ENCODE peak calls at places on chromosome 2, in ten cellular contexts. F, Q, T, R, Y, S, O, U, X and C are unnamed samples.
A peak's percentile ranks its signal among the peaks of the same experiment; 100 is the strongest.

GRCh38 chr2:15682354-15682753 is 90.7 kb downstream of the DDX1 start:
- DNase-seq in F (no peak), Q (no peak), T (no peak), R (no peak), Y (no peak), S (no peak), O (no peak), U (no peak), X (no peak), C (no peak)

GRCh38 chr2:231679131-231679530 is 29.2 kb upstream of the PTMA start:
- DNase-seq in F (no peak), Q (no peak), T (no peak), R (no peak), Y (no peak), S (no peak), O (no peak), U (no peak), X (no peak), C (no peak)

GRCh38 chr2:229511524-229511923 is 202.8 kb downstream of the DNER start:
- DNase-seq in F (no peak), Q (no peak), T (no peak), R (no peak), Y (no peak), S (no peak), O (no peak), U (no peak), X (no peak), C (no peak)

GRCh38 chr2:21915201-21915600 is 791.4 kb downstream of the TDRD15 start:
- DNase-seq in F (no peak), Q (no peak), T (no peak), R (no peak), Y (no peak), S (no peak), O (no peak), U (no peak), X (no peak), C (no peak)

GRCh38 chr2:21763501-21763900 is 639.7 kb downstream of the TDRD15 start:
- DNase-seq in F (no peak), Q (no peak), T (no peak), R (no peak), Y (no peak), S (no peak), O (no peak), U (no peak), X (no peak), C (no peak)

GRCh38 chr2:226508683-226509082 is 290.9 kb downstream of the IRS1 start:
- DNase-seq in F (no peak), Q (no peak), T (no peak), R (no peak), Y (no peak), S (no peak), O (no peak), U (no peak), X (no peak), C (no peak)

GRCh38 chr2:240704651-240705050 is 13.0 kb downstream of the AQP12A start:
- DNase-seq in F (no peak), Q (no peak), T (no peak), R (no peak), Y (no peak), S (no peak), O (peak; percentile 11), U (no peak), X (no peak), C (no peak)

GRCh38 chr2:41947701-41948396 is 100.0 kb upstream of the PKDCC start:
- DNase-seq in F (no peak), Q (peak; percentile 54), T (no peak), R (no peak), Y (no peak), S (no peak), O (peak; percentile 83), U (no peak), X (no peak), C (no peak)

GRCh38 chr2:217940261-217941220 is 62.3 kb downstream of the TNS1 start:
- DNase-seq in F (no peak), Q (no peak), T (no peak), R (no peak), Y (no peak), S (no peak), O (peak; percentile 61), U (no peak), X (no peak), C (no peak)

GRCh38 chr2:217939220-217939619 is 63.6 kb downstream of the TNS1 start:
- DNase-seq in F (no peak), Q (no peak), T (no peak), R (no peak), Y (no peak), S (no peak), O (peak; percentile 19), U (no peak), X (no peak), C (no peak)

GRCh38 chr2:217941339-217941738 is 61.5 kb downstream of the TNS1 start:
- DNase-seq in F (no peak), Q (no peak), T (no peak), R (no peak), Y (no peak), S (no peak), O (peak; percentile 53), U (no peak), X (no peak), C (no peak)

GRCh38 chr2:217938038-217938437 is 64.8 kb downstream of the TNS1 start:
- DNase-seq in F (no peak), Q (no peak), T (no peak), R (no peak), Y (no peak), S (no peak), O (peak; percentile 76), U (no peak), X (no peak), C (no peak)

GRCh38 chr2:217939629-217940245 is 63.1 kb downstream of the TNS1 start:
- DNase-seq in F (no peak), Q (no peak), T (no peak), R (no peak), Y (no peak), S (no peak), O (peak; percentile 71), U (no peak), X (no peak), C (no peak)
- H3K4me3 ChIP-seq in F (no peak overlapping the region), Q (peak overlapping the region; percentile 88), T (peak overlapping the region; percentile 55), R (no peak overlapping the region), Y (peak overlapping the region; percentile 29), S (peak overlapping the region; percentile 38), O (peak overlapping the region; percentile 95), U (no peak overlapping the region), X (no peak overlapping the region), C (peak overlapping the region; percentile 67)

GRCh38 chr2:177051278-177051677 is 161.3 kb upstream of the HNRNPA3 start:
- DNase-seq in F (no peak), Q (no peak), T (no peak), R (no peak), Y (no peak), S (no peak), O (no peak), U (no peak), X (no peak), C (no peak)

GRCh38 chr2:177058747-177059146 is 153.8 kb upstream of the HNRNPA3 start:
- DNase-seq in F (no peak), Q (no peak), T (no peak), R (no peak), Y (no peak), S (no peak), O (no peak), U (no peak), X (peak; percentile 8), C (no peak)

GRCh38 chr2:177059313-177059712 is 153.3 kb upstream of the HNRNPA3 start:
- DNase-seq in F (no peak), Q (no peak), T (no peak), R (no peak), Y (no peak), S (no peak), O (no peak), U (no peak), X (no peak), C (no peak)

GRCh38 chr2:177056540-177056939 is 156.1 kb upstream of the HNRNPA3 start:
- DNase-seq in F (no peak), Q (no peak), T (no peak), R (peak; percentile 16), Y (no peak), S (no peak), O (no peak), U (no peak), X (no peak), C (no peak)
- TF ChIP-seq CTCF in F (no peak), Q (no peak), T (no peak), R (peak; percentile 36), Y (no peak), S (peak; percentile 21), O (no peak), U (peak; percentile 49), X (no peak), C (no peak)

DNA sequence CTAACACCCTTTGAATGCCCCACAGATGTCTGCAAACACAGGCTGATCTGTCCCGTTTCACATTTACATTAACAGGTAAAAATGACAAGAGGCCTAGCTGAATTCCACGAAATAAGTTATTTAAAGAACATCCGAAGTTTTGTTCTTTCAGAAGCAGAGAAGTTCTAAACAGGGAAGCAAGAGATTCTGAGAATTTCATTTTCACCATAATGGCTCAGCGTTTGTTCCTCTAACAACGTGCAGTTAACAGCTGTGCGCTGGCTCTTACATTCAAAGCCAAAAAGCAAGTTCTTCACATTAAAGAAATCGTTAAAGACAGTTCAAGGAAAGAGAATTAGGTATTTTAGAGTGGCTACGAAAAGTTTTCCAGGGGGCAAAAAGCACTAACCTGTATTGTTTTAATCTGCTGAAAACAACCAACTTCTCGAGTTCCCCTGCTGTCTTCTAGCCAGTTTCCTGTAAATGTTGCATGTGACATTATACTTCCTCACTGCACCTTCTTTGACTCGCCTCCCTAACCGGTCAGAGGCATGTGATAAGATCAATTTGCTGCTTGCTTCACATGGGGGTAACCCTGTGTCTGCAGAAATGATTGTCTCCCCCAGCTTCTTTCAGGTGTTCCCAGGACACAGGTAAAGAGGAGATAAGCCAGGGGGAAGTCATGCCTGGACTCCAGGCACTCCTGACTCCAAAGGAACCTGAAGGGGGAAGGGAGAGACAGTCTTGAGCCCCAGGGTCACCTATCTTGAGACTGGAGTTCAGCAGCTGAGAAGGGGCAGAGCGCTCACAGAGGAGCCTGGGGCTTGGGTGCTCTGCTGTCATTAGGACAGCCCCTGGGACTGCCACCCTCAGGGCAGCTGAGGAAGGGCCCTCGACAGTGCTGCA is 36.8 kb upstream of the WIPF1 start:
- DNase-seq in F (no peak), Q (no peak), T (no peak), R (no peak), Y (no peak), S (peak; percentile 26), O (no peak), U (no peak), X (peak; percentile 65), C (peak; percentile 61)
- TF ChIP-seq POLR2A in F (no peak), Q (no peak), T (no peak), R (no peak), Y (no peak), S (peak; percentile 42), O (no peak), U (no peak), X (peak; percentile 60), C (no peak)

GRCh38 chr2:9952286-9952737 is 819 bp downstream of the GRHL1 start:
- DNase-seq in F (no peak), Q (no peak), T (no peak), R (no peak), Y (no peak), S (no peak), O (no peak), U (no peak), X (no peak), C (no peak)

GRCh38 chr2:9951272-9951521 is 296 bp upstream of the GRHL1 start:
- DNase-seq in F (no peak), Q (no peak), T (no peak), R (no peak), Y (no peak), S (no peak), O (no peak), U (no peak), X (no peak), C (no peak)

GRCh38 chr2:9951522-9952285 is at the start of gene GRHL1:
- DNase-seq in F (peak; percentile 93), Q (peak; percentile 91), T (peak; percentile 95), R (peak; percentile 85), Y (peak; percentile 87), S (peak; percentile 94), O (peak; percentile 96), U (peak; percentile 46), X (peak; percentile 24), C (peak; percentile 96)

GRCh38 chr2:9954136-9954535 is 2.6 kb downstream of the GRHL1 start:
- DNase-seq in F (no peak), Q (no peak), T (no peak), R (no peak), Y (no peak), S (no peak), O (no peak), U (no peak), X (no peak), C (no peak)

GRCh38 chr2:9952856-9953503 is 1.5 kb downstream of the GRHL1 start:
- DNase-seq in F (no peak), Q (no peak), T (no peak), R (no peak), Y (no peak), S (no peak), O (no peak), U (no peak), X (no peak), C (no peak)
- H3K4me3 ChIP-seq in F (no peak overlapping the region), Q (no peak overlapping the region), T (peak overlapping the region; percentile 65), R (peak overlapping the region; percentile 76), Y (no peak overlapping the region), S (no peak overlapping the region), O (no peak overlapping the region), U (no peak overlapping the region), X (no peak overlapping the region), C (no peak overlapping the region)